ENCODE peak calls at places on chromosome 3, in seven cellular contexts. E is tibial artery; V is ascending aorta; Y is HTR-8/SVneo; A is CD8-positive, alpha-beta memory T cell; J is Ammon's horn; L is psoas muscle. X is an unnamed sample.
A peak's percentile ranks its signal among the peaks of the same experiment; 100 is the strongest.

GRCh38 chr3:194404365-194405140 is 5.5 kb upstream of the GP5 start:
- DNase-seq in E (no peak), Y (peak; percentile 31), L (no peak), V (no peak), A (no peak), J (peak; percentile 70), X (peak; percentile 15)

GRCh38 chr3:152385761-152386160 is 117.0 kb downstream of the MBNL1 start:
- DNase-seq in V (no peak), L (no peak), A (no peak), E (no peak), J (no peak), Y (peak; percentile 22), X (no peak)

GRCh38 chr3:59313365-59313764 is 263.5 kb upstream of the CFAP20DC start:
- DNase-seq in Y (no peak), J (peak; percentile 19), E (no peak), A (no peak), V (no peak), L (peak; percentile 15), X (peak; percentile 5)

GRCh38 chr3:33718595-33718907 is 497 bp upstream of the CLASP2 start:
- DNase-seq in A (no peak), E (no peak), V (no peak), J (no peak), Y (no peak), L (no peak), X (no peak)

GRCh38 chr3:140428380-140428779 is 249.5 kb upstream of the TRIM42 start:
- DNase-seq in J (no peak), Y (no peak), L (no peak), E (no peak), A (no peak), V (no peak), X (no peak)

GRCh38 chr3:111246967-111247760 is 175.5 kb downstream of the NECTIN3 start:
- DNase-seq in V (no peak), L (no peak), J (no peak), A (no peak), E (no peak), Y (no peak), X (no peak)

GRCh38 chr3:101189786-101190185 is 130.6 kb downstream of the IMPG2 start:
- DNase-seq in A (no peak), Y (no peak), J (no peak), V (no peak), E (no peak), L (no peak), X (no peak)

GRCh38 chr3:57298041-57298440 is 5.6 kb upstream of the ASB14 start:
- DNase-seq in L (no peak), J (no peak), E (no peak), A (no peak), V (no peak), Y (peak; percentile 30), X (no peak)

GRCh38 chr3:164879201-164879600 is 199.1 kb downstream of the SI start:
- DNase-seq in Y (no peak), L (no peak), J (peak; percentile 50), E (no peak), V (no peak), A (no peak), X (no peak)

GRCh38 chr3:82001276-82001953 is 240.0 kb upstream of the GBE1 start:
- DNase-seq in L (no peak), Y (no peak), E (no peak), J (no peak), V (no peak), A (no peak), X (no peak)

GRCh38 chr3:183247190-183247589 is 5.9 kb upstream of the B3GNT5 start:
- DNase-seq in Y (peak; percentile 46), V (no peak), J (no peak), A (no peak), L (no peak), E (no peak), X (no peak)

GRCh38 chr3:5002174-5002870 is 23.1 kb downstream of the BHLHE40 start:
- DNase-seq in E (no peak), J (no peak), V (no peak), Y (no peak), A (peak; percentile 64), L (no peak), X (peak; percentile 34)

GRCh38 chr3:98521897-98522537 is 685 bp downstream of the CLDND1 start:
- DNase-seq in L (peak; percentile 26), A (peak; percentile 36), Y (peak; percentile 30), V (no peak), J (peak; percentile 49), E (peak; percentile 67), X (peak; percentile 40)

GRCh38 chr3:146241523-146242240 is 9.2 kb downstream of the PLSCR4 start:
- DNase-seq in V (peak; percentile 45), J (no peak), L (no peak), E (peak; percentile 79), A (no peak), Y (no peak), X (no peak)

GRCh38 chr3:61252836-61253235 is 1.6 kb upstream of the FHIT start:
- DNase-seq in V (no peak), J (no peak), E (no peak), A (no peak), L (no peak), Y (no peak), X (no peak)

GRCh38 chr3:67176396-67176795 is 178.3 kb downstream of the KBTBD8 start:
- DNase-seq in L (no peak), J (peak; percentile 53), V (no peak), Y (no peak), E (no peak), A (no peak), X (no peak)

GRCh38 chr3:89173546-89173945 is 66.1 kb downstream of the EPHA3 start:
- DNase-seq in J (no peak), L (no peak), Y (no peak), E (no peak), V (no peak), A (no peak), X (no peak)

GRCh38 chr3:127568604-127569003 is 21.9 kb downstream of the TPRA1 start:
- DNase-seq in V (no peak), A (no peak), E (no peak), L (no peak), J (no peak), Y (no peak), X (no peak)

GRCh38 chr3:51434746-51435323 is 43.8 kb downstream of the RBM15B start:
- DNase-seq in J (peak; percentile 48), V (no peak), L (no peak), Y (peak; percentile 54), E (no peak), A (peak; percentile 10), X (peak; percentile 9)

GRCh38 chr3:66376568-66376967 is 124.3 kb downstream of the LRIG1 start:
- DNase-seq in A (no peak), J (no peak), V (no peak), E (no peak), Y (no peak), L (no peak), X (no peak)

GRCh38 chr3:194272861-194273266 is 78.3 kb downstream of the CPN2 start:
- DNase-seq in E (peak; percentile 56), Y (no peak), J (no peak), L (no peak), V (no peak), A (no peak), X (no peak)

GRCh38 chr3:29212789-29213433 is 68.0 kb upstream of the RBMS3 start:
- DNase-seq in J (no peak), V (no peak), E (no peak), A (no peak), L (no peak), Y (no peak), X (no peak)

GRCh38 chr3:186283651-186284445 is 78.2 kb downstream of the DGKG start:
- DNase-seq in J (no peak), Y (no peak), L (no peak), V (no peak), A (no peak), E (no peak), X (no peak)

GRCh38 chr3:124685481-124685880 is 44.8 kb upstream of the UMPS start:
- DNase-seq in A (no peak), J (no peak), Y (no peak), L (no peak), E (no peak), V (no peak), X (no peak)

GRCh38 chr3:107297597-107297996 is 79.6 kb upstream of the CCDC54 start:
- DNase-seq in J (no peak), E (no peak), L (no peak), Y (no peak), V (no peak), A (no peak), X (no peak)

GRCh38 chr3:41684802-41685740 is 276.8 kb downstream of the ULK4 start:
- DNase-seq in J (no peak), L (no peak), Y (no peak), E (no peak), V (no peak), A (no peak), X (no peak)

GRCh38 chr3:77825045-77825827 is 785.3 kb downstream of the ROBO2 start:
- DNase-seq in L (no peak), A (no peak), Y (peak; percentile 58), V (peak; percentile 14), E (no peak), J (no peak), X (no peak)

X was measured in T-helper 9 cell.